ENCODE peak calls at places on chromosomes 4 and X, in ten cellular contexts. Q is cerebellar cortex; I is ureter; C is ovary; F is heart right ventricle; D is activated CD4-positive, alpha-beta T cell treated with anti-CD3 and anti-CD28 coated beads for 36 hours; H is suprapubic skin; O is colonic mucosa; R is right cardiac atrium; N is COR-L47. L is an unnamed sample.

GRCh38 chr4:125389713-125390112 is 75.0 kb downstream of the FAT4 start:
- DNase-seq in C (no peak), O (no peak), H (no peak), R (no peak), I (no peak), F (no peak), Q (no peak), D (no peak), N (no peak), L (no peak)

GRCh38 chr4:101089168-101089567 is 258.2 kb downstream of the PPP3CA start:
- DNase-seq in I (no peak), O (no peak), D (no peak), F (no peak), Q (no peak), H (no peak), C (no peak), N (no peak), R (no peak), L (no peak)

GRCh38 chr4:37799941-37800554 is 26.4 kb upstream of the PGM2 start:
- DNase-seq in H (no peak), O (no peak), Q (no peak), R (no peak), F (no peak), D (no peak), N (no peak), I (no peak), C (no peak), L (no peak)

GRCh38 chr4:21664355-21664754 is 284.2 kb downstream of the KCNIP4 start:
- DNase-seq in Q (no peak), C (no peak), I (no peak), R (no peak), D (no peak), F (no peak), H (no peak), O (no peak), N (no peak), L (no peak)

GRCh38 chr4:74378573-74378972 is 13.6 kb downstream of the EREG start:
- DNase-seq in F (no peak), R (no peak), Q (no peak), C (no peak), H (no peak), N (no peak), I (no peak), D (no peak), O (no peak), L (no peak)

GRCh38 chr4:76377922-76378321 is 43.0 kb downstream of the CCDC158 start:
- DNase-seq in F (no peak), O (peak), R (peak), C (no peak), D (peak), H (no peak), Q (peak), N (no peak), I (no peak), L (no peak)

GRCh38 chrX:68827848-68828562 is 816 bp upstream of the EFNB1 start:
- DNase-seq in H (peak), F (peak), R (peak), C (peak), D (peak), Q (peak), N (peak), I (peak), O (peak), L (peak)

GRCh38 chr4:95129708-95130343 is 372.1 kb downstream of the BMPR1B start:
- DNase-seq in F (no peak), O (peak), I (peak), C (no peak), R (no peak), Q (no peak), D (peak), N (no peak), H (no peak), L (no peak)

GRCh38 chr4:36088542-36088941 is 155.8 kb downstream of the ARAP2 start:
- DNase-seq in N (peak), I (no peak), D (no peak), R (no peak), O (no peak), H (no peak), C (no peak), F (no peak), Q (no peak), L (peak)

GRCh38 chr4:80539190-80539589 is 203.7 kb downstream of the CFAP299 start:
- DNase-seq in C (no peak), N (peak), I (no peak), R (no peak), D (no peak), O (no peak), H (no peak), Q (no peak), F (no peak), L (no peak)

GRCh38 chr4:182556576-182556975 is 313.4 kb downstream of the TENM3 start:
- DNase-seq in C (no peak), R (no peak), H (no peak), N (no peak), Q (no peak), I (no peak), D (no peak), F (no peak), O (no peak), L (peak)

GRCh38 chr4:61254406-61254805 is 54.3 kb downstream of the ADGRL3 start:
- DNase-seq in H (no peak), I (no peak), C (no peak), Q (no peak), F (no peak), O (no peak), R (no peak), D (no peak), N (peak), L (no peak)

GRCh38 chrX:153684447-153685178 is 3.1 kb upstream of the SLC6A8 start:
- DNase-seq in R (no peak), Q (no peak), C (no peak), I (no peak), H (peak), N (no peak), D (no peak), O (no peak), F (no peak), L (no peak)

GRCh38 chrX:148572332-148572731 is 71.9 kb downstream of the AFF2 start:
- DNase-seq in F (no peak), N (no peak), R (no peak), I (no peak), D (no peak), Q (no peak), H (no peak), C (no peak), O (no peak), L (no peak)

GRCh38 chr4:31104596-31104995 is 384.4 kb downstream of the PCDH7 start:
- DNase-seq in C (no peak), F (no peak), O (no peak), I (no peak), N (peak), H (no peak), D (no peak), R (no peak), Q (no peak), L (no peak)

GRCh38 chrX:13469963-13470679 is 99.3 kb upstream of the EGFL6 start:
- DNase-seq in C (no peak), H (no peak), F (no peak), O (no peak), I (no peak), N (no peak), D (no peak), R (no peak), Q (no peak), L (no peak)

GRCh38 chr4:169485791-169486742 is 126.3 kb downstream of the NEK1 start:
- DNase-seq in I (no peak), N (peak), Q (peak), H (no peak), F (no peak), D (peak), C (no peak), O (peak), R (no peak), L (peak)

GRCh38 chr4:104693601-104694201 is 199.0 kb upstream of the CXXC4 start:
- DNase-seq in C (no peak), H (no peak), D (no peak), Q (no peak), N (no peak), O (no peak), I (no peak), F (no peak), R (no peak), L (no peak)

GRCh38 chr4:185227713-185228278 is 18.4 kb downstream of the SNX25 start:
- DNase-seq in O (no peak), H (no peak), N (no peak), I (no peak), Q (peak), F (no peak), C (no peak), R (no peak), D (no peak), L (no peak)

GRCh38 chrX:109393859-109394258 is 88.0 kb downstream of the GUCY2F start:
- DNase-seq in D (no peak), R (no peak), F (no peak), I (no peak), N (no peak), O (no peak), Q (no peak), C (no peak), H (no peak), L (no peak)

GRCh38 chr4:85565761-85566480 is 91.0 kb downstream of the ARHGAP24 start:
- DNase-seq in H (no peak), N (no peak), I (no peak), R (no peak), F (no peak), O (no peak), D (no peak), Q (no peak), C (no peak), L (no peak)

GRCh38 chr4:106659386-106659785 is 290.8 kb upstream of the GIMD1 start:
- DNase-seq in C (no peak), D (no peak), F (no peak), Q (no peak), I (no peak), N (no peak), H (no peak), O (no peak), R (no peak), L (no peak)

GRCh38 chr4:103948244-103949018 is 228.6 kb upstream of the TACR3 start:
- DNase-seq in C (no peak), O (no peak), N (no peak), D (no peak), Q (no peak), F (no peak), R (no peak), H (no peak), I (no peak), L (no peak)

GRCh38 chr4:7547368-7548040 is 112.8 kb upstream of the PSAPL1 start:
- DNase-seq in O (no peak), C (no peak), N (peak), F (no peak), I (peak), Q (no peak), D (no peak), H (no peak), R (no peak), L (peak)

GRCh38 chr4:107183155-107183774 is 147.2 kb upstream of the DKK2 start:
- DNase-seq in N (peak), Q (peak), R (no peak), F (no peak), I (no peak), H (no peak), O (peak), C (no peak), D (peak), L (peak)

GRCh38 chr4:54277691-54278090 is 48.6 kb downstream of the PDGFRA start:
- DNase-seq in D (peak), O (no peak), F (no peak), I (peak), N (no peak), R (no peak), H (no peak), C (no peak), Q (no peak), L (no peak)

GRCh38 chrX:110847334-110847733 is 51.7 kb upstream of the CHRDL1 start:
- DNase-seq in N (peak), R (no peak), I (no peak), Q (peak), F (no peak), C (no peak), D (no peak), H (no peak), O (peak), L (peak)

GRCh38 chr4:77418333-77418732 is 187.3 kb upstream of the CXCL13 start:
- DNase-seq in F (no peak), H (no peak), I (no peak), R (no peak), N (no peak), C (no peak), Q (peak), D (peak), O (no peak), L (peak)

GRCh38 chr4:170089274-170089742 is 448 bp downstream of the AADAT start:
- DNase-seq in C (peak), R (peak), D (peak), Q (peak), N (peak), H (no peak), I (peak), F (no peak), O (peak), L (peak)

GRCh38 chrX:23844502-23845138 is 61.6 kb downstream of the SAT1 start:
- DNase-seq in R (no peak), C (no peak), O (peak), N (no peak), D (no peak), F (no peak), H (no peak), Q (peak), I (no peak), L (no peak)

GRCh38 chr4:140870427-140870826 is 114.2 kb upstream of the TBC1D9 start:
- DNase-seq in I (no peak), N (peak), C (no peak), Q (no peak), R (no peak), H (no peak), O (no peak), D (no peak), F (no peak), L (no peak)

GRCh38 chr4:86944964-86945781 is 10.4 kb downstream of the AFF1 start:
- DNase-seq in N (no peak), O (no peak), I (no peak), Q (no peak), C (no peak), R (no peak), D (no peak), F (no peak), H (no peak), L (no peak)

GRCh38 chrX:21384178-21384577 is 10.0 kb downstream of the CNKSR2 start:
- DNase-seq in R (no peak), I (no peak), C (no peak), Q (peak), H (no peak), D (no peak), F (no peak), N (no peak), O (no peak), L (no peak)

GRCh38 chrX:153667931-153668396 is 5.6 kb downstream of the PNCK start:
- DNase-seq in R (peak), Q (peak), F (peak), I (peak), D (peak), H (peak), C (peak), N (peak), O (peak), L (no peak)

GRCh38 chr4:55435136-55435535 is 39.4 kb downstream of the TMEM165 start:
- DNase-seq in N (no peak), I (no peak), D (peak), C (no peak), F (no peak), R (no peak), H (no peak), O (no peak), Q (no peak), L (no peak)

GRCh38 chrX:20060961-20061868 is 55.5 kb downstream of the MAP7D2 start:
- DNase-seq in Q (no peak), H (no peak), N (no peak), C (no peak), I (no peak), D (no peak), O (no peak), F (no peak), R (no peak), L (no peak)

GRCh38 chr4:47209833-47210232 is 178.5 kb downstream of the GABRB1 start:
- DNase-seq in C (no peak), D (no peak), Q (no peak), O (no peak), H (no peak), F (no peak), R (no peak), I (no peak), N (no peak), L (no peak)

GRCh38 chr4:157824006-157824405 is 348.8 kb downstream of the GASK1B start:
- DNase-seq in C (no peak), F (no peak), R (no peak), D (no peak), H (no peak), N (no peak), Q (no peak), O (no peak), I (no peak), L (no peak)

GRCh38 chr4:2284934-2285664 is 23.2 kb upstream of the MXD4 start:
- DNase-seq in C (no peak), Q (no peak), D (no peak), I (no peak), N (no peak), R (peak), F (no peak), O (no peak), H (peak), L (no peak)

GRCh38 chr4:128571747-128572146 is 237.8 kb upstream of the JADE1 start:
- DNase-seq in Q (peak), C (peak), I (no peak), H (no peak), N (no peak), R (peak), D (no peak), F (no peak), O (no peak), L (no peak)